ENCODE peak calls at places on chromosomes 16 and 17, in eight cellular contexts. One of them, this sample, is unnamed.

GRCh38 chr17:17609121-17609520 is 17.6 kb upstream of the PEMT start:
- DNase-seq in sigmoid colon: no peak
- DNase-seq in lower leg skin: no peak
- DNase-seq in IMR-90: no peak
- DNase-seq in transverse colon: no peak
- DNase-seq in breast epithelium: no peak
- DNase-seq in fibroblast of lung: no peak
- DNase-seq in CD8-positive, alpha-beta T cell: no peak
- DNase-seq in this sample: no peak

GRCh38 chr17:65553009-65553645 is 8.3 kb downstream of the AXIN2 start:
- DNase-seq in lower leg skin: no peak
- DNase-seq in transverse colon: no peak
- DNase-seq in CD8-positive, alpha-beta T cell: no peak
- DNase-seq in sigmoid colon: no peak
- DNase-seq in fibroblast of lung: peak; percentile 91
- DNase-seq in IMR-90: peak; percentile 74
- DNase-seq in breast epithelium: no peak
- DNase-seq in this sample: peak; percentile 28

GRCh38 chr17:8068736-8069586 is 18.6 kb downstream of the ALOX12B start:
- DNase-seq in CD8-positive, alpha-beta T cell: no peak
- DNase-seq in lower leg skin: peak; percentile 41
- DNase-seq in fibroblast of lung: no peak
- DNase-seq in IMR-90: no peak
- DNase-seq in breast epithelium: no peak
- DNase-seq in sigmoid colon: peak; percentile 76
- DNase-seq in transverse colon: peak; percentile 68
- DNase-seq in this sample: no peak

GRCh38 chr16:28010671-28011070 is 52.8 kb downstream of the GSG1L start:
- DNase-seq in CD8-positive, alpha-beta T cell: no peak
- DNase-seq in lower leg skin: no peak
- DNase-seq in fibroblast of lung: no peak
- DNase-seq in transverse colon: no peak
- DNase-seq in sigmoid colon: no peak
- DNase-seq in IMR-90: peak; percentile 4
- DNase-seq in breast epithelium: no peak
- DNase-seq in this sample: peak; percentile 6

GRCh38 chr17:15782809-15783208 is 50.7 kb downstream of the TBC1D26 start:
- DNase-seq in lower leg skin: peak; percentile 28
- DNase-seq in transverse colon: peak; percentile 59
- DNase-seq in CD8-positive, alpha-beta T cell: no peak
- DNase-seq in sigmoid colon: peak; percentile 82
- DNase-seq in IMR-90: no peak
- DNase-seq in fibroblast of lung: peak; percentile 54
- DNase-seq in breast epithelium: peak; percentile 44
- DNase-seq in this sample: peak; percentile 33

GRCh38 chr16:51756447-51757123 is 605.5 kb upstream of the SALL1 start:
- DNase-seq in breast epithelium: no peak
- DNase-seq in lower leg skin: no peak
- DNase-seq in IMR-90: no peak
- DNase-seq in transverse colon: no peak
- DNase-seq in sigmoid colon: no peak
- DNase-seq in CD8-positive, alpha-beta T cell: no peak
- DNase-seq in fibroblast of lung: no peak
- DNase-seq in this sample: no peak

GRCh38 chr16:79687249-79687768 is 86.8 kb upstream of the MAF start:
- DNase-seq in CD8-positive, alpha-beta T cell: no peak
- DNase-seq in IMR-90: no peak
- DNase-seq in lower leg skin: no peak
- DNase-seq in breast epithelium: no peak
- DNase-seq in transverse colon: no peak
- DNase-seq in fibroblast of lung: no peak
- DNase-seq in sigmoid colon: no peak
- DNase-seq in this sample: no peak

GRCh38 chr17:2707721-2708584 is 3.6 kb downstream of the CLUH start:
- DNase-seq in breast epithelium: no peak
- DNase-seq in transverse colon: peak; percentile 35
- DNase-seq in fibroblast of lung: no peak
- DNase-seq in lower leg skin: no peak
- DNase-seq in CD8-positive, alpha-beta T cell: no peak
- DNase-seq in IMR-90: no peak
- DNase-seq in sigmoid colon: peak; percentile 74
- DNase-seq in this sample: no peak

GRCh38 chr17:50361561-50362480 is 11.2 kb downstream of the MRPL27 start:
- DNase-seq in sigmoid colon: peak; percentile 75
- DNase-seq in IMR-90: peak; percentile 74
- DNase-seq in fibroblast of lung: peak; percentile 62
- DNase-seq in CD8-positive, alpha-beta T cell: no peak
- DNase-seq in lower leg skin: no peak
- DNase-seq in transverse colon: peak; percentile 66
- DNase-seq in breast epithelium: no peak
- DNase-seq in this sample: peak; percentile 63

GRCh38 chr16:77961811-77962210 is 60.5 kb upstream of the CLEC3A start:
- DNase-seq in breast epithelium: no peak
- DNase-seq in lower leg skin: no peak
- DNase-seq in IMR-90: peak; percentile 59
- DNase-seq in sigmoid colon: no peak
- DNase-seq in CD8-positive, alpha-beta T cell: no peak
- DNase-seq in fibroblast of lung: peak; percentile 79
- DNase-seq in transverse colon: no peak
- DNase-seq in this sample: no peak

GRCh38 chr17:73650147-73650546 is 5.9 kb upstream of the SDK2 start:
- DNase-seq in sigmoid colon: no peak
- DNase-seq in CD8-positive, alpha-beta T cell: no peak
- DNase-seq in IMR-90: no peak
- DNase-seq in fibroblast of lung: no peak
- DNase-seq in transverse colon: peak; percentile 52
- DNase-seq in breast epithelium: no peak
- DNase-seq in lower leg skin: no peak
- DNase-seq in this sample: no peak

GRCh38 chr16:24208710-24209109 is 47.4 kb upstream of the CACNG3 start:
- DNase-seq in lower leg skin: no peak
- DNase-seq in IMR-90: no peak
- DNase-seq in breast epithelium: no peak
- DNase-seq in fibroblast of lung: no peak
- DNase-seq in transverse colon: no peak
- DNase-seq in sigmoid colon: no peak
- DNase-seq in CD8-positive, alpha-beta T cell: no peak
- DNase-seq in this sample: no peak

GRCh38 chr17:4206945-4207344 is 56.8 kb downstream of the ANKFY1 start:
- DNase-seq in sigmoid colon: no peak
- DNase-seq in transverse colon: no peak
- DNase-seq in IMR-90: no peak
- DNase-seq in CD8-positive, alpha-beta T cell: no peak
- DNase-seq in breast epithelium: no peak
- DNase-seq in fibroblast of lung: peak; percentile 53
- DNase-seq in lower leg skin: no peak
- DNase-seq in this sample: peak; percentile 38

GRCh38 chr17:4214142-4214541 is 49.6 kb downstream of the ANKFY1 start:
- DNase-seq in transverse colon: no peak
- DNase-seq in breast epithelium: no peak
- DNase-seq in CD8-positive, alpha-beta T cell: no peak
- DNase-seq in fibroblast of lung: no peak
- DNase-seq in lower leg skin: no peak
- DNase-seq in IMR-90: no peak
- DNase-seq in sigmoid colon: no peak
- DNase-seq in this sample: no peak

GRCh38 chr17:4205917-4206316 is 57.9 kb downstream of the ANKFY1 start:
- DNase-seq in transverse colon: no peak
- DNase-seq in CD8-positive, alpha-beta T cell: no peak
- DNase-seq in IMR-90: no peak
- DNase-seq in sigmoid colon: no peak
- DNase-seq in breast epithelium: no peak
- DNase-seq in fibroblast of lung: no peak
- DNase-seq in lower leg skin: no peak
- DNase-seq in this sample: no peak

GRCh38 chr17:4208228-4208627 is 55.6 kb downstream of the ANKFY1 start:
- DNase-seq in breast epithelium: no peak
- DNase-seq in lower leg skin: no peak
- DNase-seq in sigmoid colon: no peak
- DNase-seq in fibroblast of lung: no peak
- DNase-seq in transverse colon: no peak
- DNase-seq in IMR-90: peak; percentile 28
- DNase-seq in CD8-positive, alpha-beta T cell: no peak
- DNase-seq in this sample: no peak

DNA sequence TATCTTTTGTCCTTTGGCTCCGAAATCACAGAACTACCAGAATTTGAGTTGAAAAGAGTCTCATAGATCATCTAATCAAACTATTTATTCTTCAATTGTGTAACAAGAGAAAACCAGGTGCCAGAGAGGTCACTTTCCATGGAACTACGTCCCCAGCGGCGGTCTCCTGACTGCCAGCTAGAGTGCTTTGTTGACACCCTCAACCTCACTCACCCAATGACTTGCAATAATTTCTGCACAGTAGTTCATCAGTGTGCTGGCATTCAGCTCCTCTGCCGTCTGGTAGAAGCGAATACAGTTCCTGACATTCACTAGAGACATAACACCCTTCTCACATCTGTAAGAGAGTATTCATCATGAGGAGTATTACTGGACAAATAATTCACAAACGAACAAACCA is 54.2 kb downstream of the ANKFY1 start:
- DNase-seq in IMR-90: no peak
- DNase-seq in breast epithelium: no peak
- DNase-seq in CD8-positive, alpha-beta T cell: no peak
- DNase-seq in fibroblast of lung: no peak
- DNase-seq in transverse colon: no peak
- DNase-seq in sigmoid colon: no peak
- DNase-seq in lower leg skin: no peak
- DNase-seq in this sample: no peak
- H3K4me3 ChIP-seq in IMR-90: no peak overlapping the region
- H3K4me3 ChIP-seq in breast epithelium: no peak overlapping the region
- H3K4me3 ChIP-seq in CD8-positive, alpha-beta T cell: no peak overlapping the region
- H3K4me3 ChIP-seq in fibroblast of lung: no peak overlapping the region
- H3K4me3 ChIP-seq in transverse colon: no peak overlapping the region
- H3K4me3 ChIP-seq in sigmoid colon: no peak overlapping the region
- H3K4me3 ChIP-seq in lower leg skin: no peak overlapping the region
- H3K4me3 ChIP-seq in this sample: no peak overlapping the region

DNA sequence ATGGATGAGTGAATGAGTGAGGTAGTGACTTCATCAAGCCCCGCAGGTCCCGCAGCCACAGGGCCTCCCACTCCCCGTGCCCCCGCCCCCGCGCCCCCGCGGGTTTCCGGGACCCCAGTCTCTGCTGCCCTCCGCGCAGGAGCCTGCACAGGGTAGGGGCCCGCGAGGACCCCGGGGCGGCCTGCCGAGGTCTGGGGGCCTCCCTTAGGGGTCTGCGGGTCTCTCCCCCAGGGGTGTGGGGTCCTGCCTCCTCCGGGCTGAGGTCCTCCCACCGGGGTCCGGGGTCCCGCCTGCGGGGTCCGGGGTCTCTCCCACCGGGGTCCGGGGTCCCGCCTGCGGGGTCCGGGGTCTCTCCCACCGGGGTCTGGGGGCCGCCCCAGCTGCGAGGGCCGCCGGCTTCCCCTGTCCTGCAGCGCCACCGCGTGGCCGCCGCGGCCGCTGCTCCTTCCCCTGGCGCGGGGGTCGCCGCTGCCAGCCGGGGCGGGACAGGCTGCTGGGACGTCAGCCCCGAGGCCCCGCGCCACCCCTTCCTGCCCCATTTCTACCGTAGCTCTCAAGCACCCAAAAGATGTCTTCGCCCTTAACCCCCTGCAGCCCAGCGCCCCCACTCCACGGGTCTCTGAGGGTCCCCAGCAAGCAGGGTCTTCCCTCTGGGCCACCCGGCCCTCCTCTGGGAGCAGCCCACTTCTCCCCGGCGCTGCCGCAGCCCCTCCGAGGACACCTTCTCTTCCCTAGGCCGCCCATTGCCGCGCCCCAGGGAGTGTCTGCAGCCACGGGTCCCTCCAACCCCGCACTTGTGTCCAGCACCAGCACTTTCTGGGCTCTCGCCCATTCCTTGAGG is 10.4 kb upstream of the CHMP6 start:
- DNase-seq in breast epithelium: no peak
- DNase-seq in CD8-positive, alpha-beta T cell: no peak
- DNase-seq in lower leg skin: no peak
- DNase-seq in transverse colon: no peak
- DNase-seq in IMR-90: no peak
- DNase-seq in fibroblast of lung: no peak
- DNase-seq in sigmoid colon: no peak
- DNase-seq in this sample: no peak
- H3K4me3 ChIP-seq in breast epithelium: no peak overlapping the region
- H3K4me3 ChIP-seq in CD8-positive, alpha-beta T cell: no peak overlapping the region
- H3K4me3 ChIP-seq in lower leg skin: no peak overlapping the region
- H3K4me3 ChIP-seq in transverse colon: no peak overlapping the region
- H3K4me3 ChIP-seq in IMR-90: no peak overlapping the region
- H3K4me3 ChIP-seq in fibroblast of lung: peak overlapping the region; percentile 33
- H3K4me3 ChIP-seq in sigmoid colon: peak overlapping the region; percentile 45
- H3K4me3 ChIP-seq in this sample: no peak overlapping the region

DNA sequence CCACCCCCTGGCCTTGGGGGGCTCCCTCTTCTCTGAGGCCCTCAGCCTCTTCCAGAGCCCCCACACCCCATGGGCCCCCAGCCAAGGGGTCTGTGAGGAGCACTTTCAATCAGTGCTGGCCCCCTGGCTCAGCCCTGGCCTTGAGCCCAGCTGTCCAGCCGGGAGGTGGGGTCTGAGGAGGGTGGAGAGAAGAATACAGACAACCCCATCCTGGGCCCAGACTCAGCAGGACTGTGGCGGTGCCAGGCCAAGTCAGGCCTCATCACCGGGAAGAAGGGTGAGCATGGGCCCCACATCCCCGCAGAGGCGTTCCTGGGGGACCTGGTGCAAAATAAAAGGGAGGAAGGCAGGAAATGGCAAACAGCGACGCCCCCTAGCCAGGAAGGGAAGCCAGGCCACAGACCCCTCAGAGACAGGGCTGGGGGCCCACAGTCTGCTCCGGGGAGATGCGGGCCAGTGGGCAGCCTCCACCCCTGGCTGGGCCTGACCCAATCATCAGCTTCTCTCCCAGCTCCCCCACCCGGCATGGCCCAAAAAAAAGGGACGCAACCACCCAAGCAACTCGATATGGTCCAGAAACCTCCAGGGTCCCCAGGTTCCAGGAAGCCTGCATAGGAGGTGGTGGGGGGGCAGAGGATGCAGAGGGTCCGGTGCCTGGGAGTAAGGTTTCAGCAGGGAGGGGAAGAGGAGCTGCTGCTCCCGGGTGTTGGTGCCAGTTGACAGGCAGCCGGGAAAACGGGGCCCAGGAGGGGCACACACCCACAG is 20.6 kb downstream of the ZNF423 start:
- DNase-seq in breast epithelium: no peak
- DNase-seq in CD8-positive, alpha-beta T cell: no peak
- DNase-seq in fibroblast of lung: no peak
- DNase-seq in sigmoid colon: no peak
- DNase-seq in lower leg skin: no peak
- DNase-seq in IMR-90: no peak
- DNase-seq in transverse colon: no peak
- DNase-seq in this sample: no peak
- H3K4me3 ChIP-seq in breast epithelium: no peak overlapping the region
- H3K4me3 ChIP-seq in CD8-positive, alpha-beta T cell: no peak overlapping the region
- H3K4me3 ChIP-seq in fibroblast of lung: no peak overlapping the region
- H3K4me3 ChIP-seq in sigmoid colon: no peak overlapping the region
- H3K4me3 ChIP-seq in lower leg skin: no peak overlapping the region
- H3K4me3 ChIP-seq in IMR-90: no peak overlapping the region
- H3K4me3 ChIP-seq in transverse colon: no peak overlapping the region
- H3K4me3 ChIP-seq in this sample: no peak overlapping the region

DNA sequence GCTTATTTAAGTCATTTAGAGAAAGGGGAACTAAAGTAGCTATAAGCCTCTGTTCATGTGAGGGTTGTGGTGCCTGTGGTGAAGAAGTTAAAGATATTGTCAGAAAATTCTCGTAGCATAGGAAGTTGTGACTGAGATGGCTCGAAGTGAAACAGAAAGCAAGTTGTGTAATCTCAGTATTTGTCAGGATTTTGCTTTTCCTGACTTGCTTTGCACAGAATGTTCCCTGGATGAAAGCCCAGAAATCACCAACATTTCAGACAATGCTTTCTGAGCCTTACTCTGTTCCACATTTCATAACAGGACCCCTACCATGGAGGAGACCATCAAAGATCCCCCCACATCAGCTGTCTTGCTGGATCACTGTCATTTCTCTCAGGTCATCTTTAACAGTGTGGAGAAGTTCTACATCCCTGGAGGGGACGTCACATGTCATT is 10.6 kb downstream of the CALCOCO2 start:
- DNase-seq in transverse colon: no peak
- DNase-seq in lower leg skin: peak; percentile 68
- DNase-seq in IMR-90: peak; percentile 76
- DNase-seq in breast epithelium: no peak
- DNase-seq in fibroblast of lung: peak; percentile 59
- DNase-seq in sigmoid colon: no peak
- DNase-seq in CD8-positive, alpha-beta T cell: no peak
- DNase-seq in this sample: peak; percentile 61
- H3K4me3 ChIP-seq in transverse colon: no peak overlapping the region
- H3K4me3 ChIP-seq in lower leg skin: no peak overlapping the region
- H3K4me3 ChIP-seq in IMR-90: peak overlapping the region; percentile 51
- H3K4me3 ChIP-seq in breast epithelium: peak overlapping the region; percentile 32
- H3K4me3 ChIP-seq in fibroblast of lung: peak overlapping the region; percentile 46
- H3K4me3 ChIP-seq in sigmoid colon: peak overlapping the region; percentile 36
- H3K4me3 ChIP-seq in CD8-positive, alpha-beta T cell: peak overlapping the region; percentile 38
- H3K4me3 ChIP-seq in this sample: peak overlapping the region; percentile 0